ENCODE peak calls at places on chromosomes 2 and 18, in nine cellular contexts. One of them, this sample, is unnamed.

GRCh38 chr2:233290446-233290845 is 17.2 kb upstream of the SAG start:
- DNase-seq in stimulated activated CD4-positive, alpha-beta T cell treated with anti-CD3 and anti-CD28 coated beads, Interleukin-1b, Interleukin-23, amount 100 ng/mL, for 24 hours: no peak
- DNase-seq in NCI-H82: no peak
- DNase-seq in OCI-M1: no peak
- DNase-seq in T-cell: no peak
- DNase-seq in SW 1271: no peak
- DNase-seq in HEK293T: no peak
- DNase-seq in NCI-H1092 treated with DMSO at 0.1 percent for 48 hours: no peak
- DNase-seq in ureter: no peak
- DNase-seq in this sample: no peak

GRCh38 chr2:68088950-68089349 is 26.1 kb upstream of the C1D start:
- DNase-seq in stimulated activated CD4-positive, alpha-beta T cell treated with anti-CD3 and anti-CD28 coated beads, Interleukin-1b, Interleukin-23, amount 100 ng/mL, for 24 hours: no peak
- DNase-seq in NCI-H82: no peak
- DNase-seq in OCI-M1: peak
- DNase-seq in T-cell: no peak
- DNase-seq in SW 1271: no peak
- DNase-seq in HEK293T: no peak
- DNase-seq in NCI-H1092 treated with DMSO at 0.1 percent for 48 hours: no peak
- DNase-seq in ureter: no peak
- DNase-seq in this sample: no peak

GRCh38 chr2:821546-821945 is 129.1 kb upstream of the SNTG2 start:
- DNase-seq in stimulated activated CD4-positive, alpha-beta T cell treated with anti-CD3 and anti-CD28 coated beads, Interleukin-1b, Interleukin-23, amount 100 ng/mL, for 24 hours: no peak
- DNase-seq in NCI-H82: no peak
- DNase-seq in OCI-M1: no peak
- DNase-seq in T-cell: no peak
- DNase-seq in SW 1271: no peak
- DNase-seq in HEK293T: no peak
- DNase-seq in NCI-H1092 treated with DMSO at 0.1 percent for 48 hours: no peak
- DNase-seq in ureter: no peak
- DNase-seq in this sample: no peak

GRCh38 chr2:182866461-182867369 is at the start of gene FRZB:
- DNase-seq in stimulated activated CD4-positive, alpha-beta T cell treated with anti-CD3 and anti-CD28 coated beads, Interleukin-1b, Interleukin-23, amount 100 ng/mL, for 24 hours: no peak
- DNase-seq in NCI-H82: peak
- DNase-seq in OCI-M1: no peak
- DNase-seq in T-cell: no peak
- DNase-seq in SW 1271: no peak
- DNase-seq in HEK293T: peak
- DNase-seq in NCI-H1092 treated with DMSO at 0.1 percent for 48 hours: peak
- DNase-seq in ureter: peak
- DNase-seq in this sample: peak

GRCh38 chr2:25614711-25615110 is 58.7 kb downstream of the DTNB start:
- DNase-seq in stimulated activated CD4-positive, alpha-beta T cell treated with anti-CD3 and anti-CD28 coated beads, Interleukin-1b, Interleukin-23, amount 100 ng/mL, for 24 hours: no peak
- DNase-seq in NCI-H82: no peak
- DNase-seq in OCI-M1: no peak
- DNase-seq in T-cell: no peak
- DNase-seq in SW 1271: no peak
- DNase-seq in HEK293T: no peak
- DNase-seq in NCI-H1092 treated with DMSO at 0.1 percent for 48 hours: no peak
- DNase-seq in ureter: no peak
- DNase-seq in this sample: no peak

GRCh38 chr2:119431976-119432881 is 575 bp downstream of the TMEM37 start:
- DNase-seq in stimulated activated CD4-positive, alpha-beta T cell treated with anti-CD3 and anti-CD28 coated beads, Interleukin-1b, Interleukin-23, amount 100 ng/mL, for 24 hours: no peak
- DNase-seq in NCI-H82: no peak
- DNase-seq in OCI-M1: no peak
- DNase-seq in T-cell: no peak
- DNase-seq in SW 1271: no peak
- DNase-seq in HEK293T: no peak
- DNase-seq in NCI-H1092 treated with DMSO at 0.1 percent for 48 hours: no peak
- DNase-seq in ureter: peak
- DNase-seq in this sample: no peak

GRCh38 chr2:3465844-3466481 is 53.4 kb downstream of the ADI1 start:
- DNase-seq in stimulated activated CD4-positive, alpha-beta T cell treated with anti-CD3 and anti-CD28 coated beads, Interleukin-1b, Interleukin-23, amount 100 ng/mL, for 24 hours: no peak
- DNase-seq in NCI-H82: no peak
- DNase-seq in OCI-M1: no peak
- DNase-seq in T-cell: no peak
- DNase-seq in SW 1271: no peak
- DNase-seq in HEK293T: no peak
- DNase-seq in NCI-H1092 treated with DMSO at 0.1 percent for 48 hours: no peak
- DNase-seq in ureter: no peak
- DNase-seq in this sample: peak

GRCh38 chr2:224650815-224651439 is 65.2 kb downstream of the CCDC195 start:
- DNase-seq in stimulated activated CD4-positive, alpha-beta T cell treated with anti-CD3 and anti-CD28 coated beads, Interleukin-1b, Interleukin-23, amount 100 ng/mL, for 24 hours: no peak
- DNase-seq in NCI-H82: peak
- DNase-seq in OCI-M1: peak
- DNase-seq in T-cell: no peak
- DNase-seq in SW 1271: peak
- DNase-seq in HEK293T: peak
- DNase-seq in NCI-H1092 treated with DMSO at 0.1 percent for 48 hours: peak
- DNase-seq in ureter: no peak
- DNase-seq in this sample: no peak

GRCh38 chr2:38788306-38788705 is 10.3 kb downstream of the GEMIN6 start:
- DNase-seq in stimulated activated CD4-positive, alpha-beta T cell treated with anti-CD3 and anti-CD28 coated beads, Interleukin-1b, Interleukin-23, amount 100 ng/mL, for 24 hours: no peak
- DNase-seq in NCI-H82: peak
- DNase-seq in OCI-M1: no peak
- DNase-seq in T-cell: no peak
- DNase-seq in SW 1271: no peak
- DNase-seq in HEK293T: no peak
- DNase-seq in NCI-H1092 treated with DMSO at 0.1 percent for 48 hours: no peak
- DNase-seq in ureter: no peak
- DNase-seq in this sample: no peak

GRCh38 chr18:34710430-34711386 is 610 bp downstream of the DTNA start:
- DNase-seq in stimulated activated CD4-positive, alpha-beta T cell treated with anti-CD3 and anti-CD28 coated beads, Interleukin-1b, Interleukin-23, amount 100 ng/mL, for 24 hours: no peak
- DNase-seq in NCI-H82: peak
- DNase-seq in OCI-M1: no peak
- DNase-seq in T-cell: no peak
- DNase-seq in SW 1271: no peak
- DNase-seq in HEK293T: peak
- DNase-seq in NCI-H1092 treated with DMSO at 0.1 percent for 48 hours: peak
- DNase-seq in ureter: no peak
- DNase-seq in this sample: peak

GRCh38 chr2:85413592-85414421 is 3.6 kb upstream of the CAPG start:
- DNase-seq in stimulated activated CD4-positive, alpha-beta T cell treated with anti-CD3 and anti-CD28 coated beads, Interleukin-1b, Interleukin-23, amount 100 ng/mL, for 24 hours: peak
- DNase-seq in NCI-H82: no peak
- DNase-seq in OCI-M1: no peak
- DNase-seq in T-cell: no peak
- DNase-seq in SW 1271: no peak
- DNase-seq in HEK293T: no peak
- DNase-seq in NCI-H1092 treated with DMSO at 0.1 percent for 48 hours: no peak
- DNase-seq in ureter: peak
- DNase-seq in this sample: no peak

GRCh38 chr2:170953976-170954375 is 24.9 kb downstream of the GORASP2 start:
- DNase-seq in stimulated activated CD4-positive, alpha-beta T cell treated with anti-CD3 and anti-CD28 coated beads, Interleukin-1b, Interleukin-23, amount 100 ng/mL, for 24 hours: no peak
- DNase-seq in NCI-H82: no peak
- DNase-seq in OCI-M1: no peak
- DNase-seq in T-cell: no peak
- DNase-seq in SW 1271: no peak
- DNase-seq in HEK293T: no peak
- DNase-seq in NCI-H1092 treated with DMSO at 0.1 percent for 48 hours: no peak
- DNase-seq in ureter: no peak
- DNase-seq in this sample: no peak

GRCh38 chr2:20930928-20931327 is 108.0 kb upstream of the LDAH start:
- DNase-seq in stimulated activated CD4-positive, alpha-beta T cell treated with anti-CD3 and anti-CD28 coated beads, Interleukin-1b, Interleukin-23, amount 100 ng/mL, for 24 hours: no peak
- DNase-seq in NCI-H82: no peak
- DNase-seq in OCI-M1: no peak
- DNase-seq in T-cell: no peak
- DNase-seq in SW 1271: peak
- DNase-seq in HEK293T: no peak
- DNase-seq in NCI-H1092 treated with DMSO at 0.1 percent for 48 hours: no peak
- DNase-seq in ureter: no peak
- DNase-seq in this sample: peak

GRCh38 chr2:121047383-121047782 is 237.6 kb downstream of the TFCP2L1 start:
- DNase-seq in stimulated activated CD4-positive, alpha-beta T cell treated with anti-CD3 and anti-CD28 coated beads, Interleukin-1b, Interleukin-23, amount 100 ng/mL, for 24 hours: no peak
- DNase-seq in NCI-H82: no peak
- DNase-seq in OCI-M1: no peak
- DNase-seq in T-cell: no peak
- DNase-seq in SW 1271: no peak
- DNase-seq in HEK293T: no peak
- DNase-seq in NCI-H1092 treated with DMSO at 0.1 percent for 48 hours: no peak
- DNase-seq in ureter: no peak
- DNase-seq in this sample: no peak

GRCh38 chr2:763766-764525 is 86.7 kb upstream of the TMEM18 start:
- DNase-seq in stimulated activated CD4-positive, alpha-beta T cell treated with anti-CD3 and anti-CD28 coated beads, Interleukin-1b, Interleukin-23, amount 100 ng/mL, for 24 hours: no peak
- DNase-seq in NCI-H82: no peak
- DNase-seq in OCI-M1: no peak
- DNase-seq in T-cell: no peak
- DNase-seq in SW 1271: no peak
- DNase-seq in HEK293T: no peak
- DNase-seq in NCI-H1092 treated with DMSO at 0.1 percent for 48 hours: no peak
- DNase-seq in ureter: no peak
- DNase-seq in this sample: peak

GRCh38 chr18:9711361-9712129 is 3.4 kb downstream of the RAB31 start:
- DNase-seq in stimulated activated CD4-positive, alpha-beta T cell treated with anti-CD3 and anti-CD28 coated beads, Interleukin-1b, Interleukin-23, amount 100 ng/mL, for 24 hours: no peak
- DNase-seq in NCI-H82: no peak
- DNase-seq in OCI-M1: peak
- DNase-seq in T-cell: no peak
- DNase-seq in SW 1271: no peak
- DNase-seq in HEK293T: no peak
- DNase-seq in NCI-H1092 treated with DMSO at 0.1 percent for 48 hours: no peak
- DNase-seq in ureter: no peak
- DNase-seq in this sample: no peak

GRCh38 chr2:177573120-177573519 is 180.5 kb downstream of the AGPS start:
- DNase-seq in stimulated activated CD4-positive, alpha-beta T cell treated with anti-CD3 and anti-CD28 coated beads, Interleukin-1b, Interleukin-23, amount 100 ng/mL, for 24 hours: no peak
- DNase-seq in NCI-H82: peak
- DNase-seq in OCI-M1: no peak
- DNase-seq in T-cell: no peak
- DNase-seq in SW 1271: no peak
- DNase-seq in HEK293T: no peak
- DNase-seq in NCI-H1092 treated with DMSO at 0.1 percent for 48 hours: no peak
- DNase-seq in ureter: no peak
- DNase-seq in this sample: no peak

GRCh38 chr2:128466377-128467175 is 147.9 kb upstream of the HS6ST1 start:
- DNase-seq in stimulated activated CD4-positive, alpha-beta T cell treated with anti-CD3 and anti-CD28 coated beads, Interleukin-1b, Interleukin-23, amount 100 ng/mL, for 24 hours: no peak
- DNase-seq in NCI-H82: no peak
- DNase-seq in OCI-M1: peak
- DNase-seq in T-cell: no peak
- DNase-seq in SW 1271: no peak
- DNase-seq in HEK293T: no peak
- DNase-seq in NCI-H1092 treated with DMSO at 0.1 percent for 48 hours: no peak
- DNase-seq in ureter: no peak
- DNase-seq in this sample: no peak

GRCh38 chr2:195304310-195304709 is 352.7 kb upstream of the SLC39A10 start:
- DNase-seq in stimulated activated CD4-positive, alpha-beta T cell treated with anti-CD3 and anti-CD28 coated beads, Interleukin-1b, Interleukin-23, amount 100 ng/mL, for 24 hours: no peak
- DNase-seq in NCI-H82: peak
- DNase-seq in OCI-M1: peak
- DNase-seq in T-cell: no peak
- DNase-seq in SW 1271: no peak
- DNase-seq in HEK293T: no peak
- DNase-seq in NCI-H1092 treated with DMSO at 0.1 percent for 48 hours: no peak
- DNase-seq in ureter: no peak
- DNase-seq in this sample: no peak

GRCh38 chr2:51231071-51231470 is 199.1 kb upstream of the NRXN1 start:
- DNase-seq in stimulated activated CD4-positive, alpha-beta T cell treated with anti-CD3 and anti-CD28 coated beads, Interleukin-1b, Interleukin-23, amount 100 ng/mL, for 24 hours: no peak
- DNase-seq in NCI-H82: no peak
- DNase-seq in OCI-M1: no peak
- DNase-seq in T-cell: no peak
- DNase-seq in SW 1271: no peak
- DNase-seq in HEK293T: no peak
- DNase-seq in NCI-H1092 treated with DMSO at 0.1 percent for 48 hours: no peak
- DNase-seq in ureter: no peak
- DNase-seq in this sample: no peak

GRCh38 chr18:57915848-57916596 is 112.9 kb upstream of the ATP8B1 start:
- DNase-seq in stimulated activated CD4-positive, alpha-beta T cell treated with anti-CD3 and anti-CD28 coated beads, Interleukin-1b, Interleukin-23, amount 100 ng/mL, for 24 hours: no peak
- DNase-seq in NCI-H82: peak
- DNase-seq in OCI-M1: no peak
- DNase-seq in T-cell: no peak
- DNase-seq in SW 1271: no peak
- DNase-seq in HEK293T: no peak
- DNase-seq in NCI-H1092 treated with DMSO at 0.1 percent for 48 hours: peak
- DNase-seq in ureter: no peak
- DNase-seq in this sample: no peak

GRCh38 chr18:69978743-69979715 is 31.4 kb upstream of the CD226 start:
- DNase-seq in stimulated activated CD4-positive, alpha-beta T cell treated with anti-CD3 and anti-CD28 coated beads, Interleukin-1b, Interleukin-23, amount 100 ng/mL, for 24 hours: no peak
- DNase-seq in NCI-H82: no peak
- DNase-seq in OCI-M1: peak
- DNase-seq in T-cell: no peak
- DNase-seq in SW 1271: no peak
- DNase-seq in HEK293T: no peak
- DNase-seq in NCI-H1092 treated with DMSO at 0.1 percent for 48 hours: no peak
- DNase-seq in ureter: no peak
- DNase-seq in this sample: no peak

GRCh38 chr2:86229221-86229620 is 30.0 kb downstream of the MRPL35 start:
- DNase-seq in stimulated activated CD4-positive, alpha-beta T cell treated with anti-CD3 and anti-CD28 coated beads, Interleukin-1b, Interleukin-23, amount 100 ng/mL, for 24 hours: no peak
- DNase-seq in NCI-H82: no peak
- DNase-seq in OCI-M1: no peak
- DNase-seq in T-cell: no peak
- DNase-seq in SW 1271: no peak
- DNase-seq in HEK293T: no peak
- DNase-seq in NCI-H1092 treated with DMSO at 0.1 percent for 48 hours: no peak
- DNase-seq in ureter: no peak
- DNase-seq in this sample: no peak

GRCh38 chr2:199747427-199747826 is 103.6 kb downstream of the FTCDNL1 start:
- DNase-seq in stimulated activated CD4-positive, alpha-beta T cell treated with anti-CD3 and anti-CD28 coated beads, Interleukin-1b, Interleukin-23, amount 100 ng/mL, for 24 hours: no peak
- DNase-seq in NCI-H82: no peak
- DNase-seq in OCI-M1: no peak
- DNase-seq in T-cell: no peak
- DNase-seq in SW 1271: no peak
- DNase-seq in HEK293T: no peak
- DNase-seq in NCI-H1092 treated with DMSO at 0.1 percent for 48 hours: peak
- DNase-seq in ureter: no peak
- DNase-seq in this sample: no peak

GRCh38 chr18:64287926-64288325 is 139.0 kb upstream of the LINC00305 start:
- DNase-seq in stimulated activated CD4-positive, alpha-beta T cell treated with anti-CD3 and anti-CD28 coated beads, Interleukin-1b, Interleukin-23, amount 100 ng/mL, for 24 hours: no peak
- DNase-seq in NCI-H82: no peak
- DNase-seq in OCI-M1: no peak
- DNase-seq in T-cell: no peak
- DNase-seq in SW 1271: no peak
- DNase-seq in HEK293T: no peak
- DNase-seq in NCI-H1092 treated with DMSO at 0.1 percent for 48 hours: no peak
- DNase-seq in ureter: no peak
- DNase-seq in this sample: no peak

GRCh38 chr2:95377216-95377530 is 25.3 kb upstream of the FAHD2A start:
- DNase-seq in stimulated activated CD4-positive, alpha-beta T cell treated with anti-CD3 and anti-CD28 coated beads, Interleukin-1b, Interleukin-23, amount 100 ng/mL, for 24 hours: no peak
- DNase-seq in NCI-H82: no peak
- DNase-seq in OCI-M1: no peak
- DNase-seq in T-cell: no peak
- DNase-seq in SW 1271: no peak
- DNase-seq in HEK293T: no peak
- DNase-seq in NCI-H1092 treated with DMSO at 0.1 percent for 48 hours: no peak
- DNase-seq in ureter: peak
- DNase-seq in this sample: no peak

GRCh38 chr18:65750421-65751144 is at the start of gene CDH7:
- DNase-seq in stimulated activated CD4-positive, alpha-beta T cell treated with anti-CD3 and anti-CD28 coated beads, Interleukin-1b, Interleukin-23, amount 100 ng/mL, for 24 hours: no peak
- DNase-seq in NCI-H82: peak
- DNase-seq in OCI-M1: no peak
- DNase-seq in T-cell: no peak
- DNase-seq in SW 1271: no peak
- DNase-seq in HEK293T: peak
- DNase-seq in NCI-H1092 treated with DMSO at 0.1 percent for 48 hours: peak
- DNase-seq in ureter: no peak
- DNase-seq in this sample: no peak

This sample was measured in GM04503.